ENCODE peak calls at places on chromosomes 5 and 9, in seven cellular contexts. V is adrenal gland, J is HCT116, L is IMR-90, A is stomach, K is ovary, C is HepG2. O is an unnamed sample.
A peak's percentile ranks its signal among the peaks of the same experiment; 100 is the strongest.

GRCh38 chr5:75510417-75510835 is 1.0 kb downstream of the CERT1 start:
- DNase-seq in V (no peak), J (no peak), L (peak; percentile 28), A (peak; percentile 52), K (no peak), C (peak; percentile 6), O (no peak)

GRCh38 chr5:154273028-154273617 is 82.6 kb downstream of the GALNT10 start:
- DNase-seq in V (peak; percentile 28), J (no peak), L (peak; percentile 21), A (no peak), K (peak; percentile 34), C (no peak), O (peak; percentile 58)

GRCh38 chr9:120580591-120580896 is 577 bp upstream of the CDK5RAP2 start:
- DNase-seq in V (no peak), J (no peak), L (no peak), A (no peak), K (no peak), C (no peak), O (no peak)

GRCh38 chr9:27351438-27351837 is 54.5 kb upstream of the EQTN start:
- DNase-seq in V (no peak), J (no peak), L (no peak), A (no peak), K (no peak), C (no peak), O (no peak)

GRCh38 chr5:36948041-36948440 is 71.5 kb downstream of the NIPBL start:
- DNase-seq in V (no peak), J (no peak), L (peak; percentile 43), A (no peak), K (no peak), C (no peak), O (no peak)

GRCh38 chr9:132037470-132037869 is 42.2 kb downstream of the MED27 start:
- DNase-seq in V (no peak), J (no peak), L (no peak), A (no peak), K (no peak), C (no peak), O (no peak)

GRCh38 chr5:5950658-5951057 is 427.7 kb downstream of the MED10 start:
- DNase-seq in V (no peak), J (no peak), L (no peak), A (no peak), K (no peak), C (no peak), O (no peak)

GRCh38 chr9:132411091-132411508 is 1.1 kb downstream of the CFAP77 start:
- DNase-seq in V (no peak), J (peak; percentile 68), L (peak; percentile 7), A (peak; percentile 65), K (peak; percentile 42), C (peak; percentile 54), O (peak; percentile 69)

GRCh38 chr5:166909040-166909439 is 1382.4 kb upstream of the WWC1 start:
- DNase-seq in V (no peak), J (no peak), L (no peak), A (no peak), K (no peak), C (no peak), O (no peak)

GRCh38 chr9:13606576-13606975 is 327.1 kb upstream of the MPDZ start:
- DNase-seq in V (no peak), J (no peak), L (no peak), A (no peak), K (no peak), C (no peak), O (no peak)

GRCh38 chr5:35811108-35811741 is 45.5 kb upstream of the IL7R start:
- DNase-seq in V (no peak), J (no peak), L (peak; percentile 47), A (no peak), K (no peak), C (no peak), O (no peak)

GRCh38 chr9:22617156-22617555 is 170.5 kb downstream of the DMRTA1 start:
- DNase-seq in V (no peak), J (no peak), L (no peak), A (no peak), K (no peak), C (no peak), O (no peak)

GRCh38 chr9:120874861-120875565 is 2.0 kb downstream of the PHF19 start:
- DNase-seq in V (no peak), J (no peak), L (no peak), A (no peak), K (no peak), C (no peak), O (no peak)

GRCh38 chr9:70954607-70955143 is 166.7 kb downstream of the TRPM3 start:
- DNase-seq in V (no peak), J (no peak), L (no peak), A (no peak), K (no peak), C (no peak), O (no peak)

GRCh38 chr5:42767491-42768105 is 11.0 kb downstream of the CCDC152 start:
- DNase-seq in V (no peak), J (no peak), L (peak; percentile 13), A (no peak), K (no peak), C (peak; percentile 19), O (no peak)

GRCh38 chr9:134066546-134066922 is 1.3 kb downstream of the BRD3 start:
- DNase-seq in V (peak; percentile 16), J (no peak), L (peak; percentile 29), A (peak; percentile 25), K (no peak), C (no peak), O (peak; percentile 35)

GRCh38 chr5:32339198-32339597 is 26.5 kb upstream of the MTMR12 start:
- DNase-seq in V (no peak), J (peak; percentile 39), L (peak; percentile 16), A (no peak), K (no peak), C (no peak), O (no peak)

GRCh38 chr9:128689293-128689770 is 310 bp downstream of the SET start:
- DNase-seq in V (peak; percentile 58), J (no peak), L (no peak), A (peak; percentile 57), K (no peak), C (no peak), O (peak; percentile 77)

GRCh38 chr9:124880501-124880900 is 18.6 kb downstream of the ARPC5L start:
- DNase-seq in V (no peak), J (no peak), L (no peak), A (no peak), K (no peak), C (no peak), O (no peak)

GRCh38 chr5:139795074-139796001 is at the start of gene PSD2:
- DNase-seq in V (no peak), J (no peak), L (no peak), A (peak; percentile 39), K (peak; percentile 58), C (no peak), O (peak; percentile 48)

GRCh38 chr9:112861638-112862555 is 28.8 kb downstream of the SLC46A2 start:
- DNase-seq in V (peak; percentile 43), J (no peak), L (peak; percentile 67), A (no peak), K (no peak), C (no peak), O (no peak)

GRCh38 chr9:130770679-130771442 is 64.2 kb upstream of the ABL1 start:
- DNase-seq in V (no peak), J (peak; percentile 43), L (peak; percentile 82), A (no peak), K (no peak), C (peak; percentile 50), O (no peak)

GRCh38 chr5:37043693-37044092 is 167.1 kb downstream of the NIPBL start:
- DNase-seq in V (no peak), J (no peak), L (no peak), A (no peak), K (no peak), C (peak; percentile 3), O (no peak)

GRCh38 chr9:95511232-95511951 is 5.4 kb downstream of the PTCH1 start:
- DNase-seq in V (no peak), J (no peak), L (peak; percentile 70), A (peak; percentile 50), K (peak; percentile 82), C (peak; percentile 48), O (no peak)
- TF ChIP-seq POLR2A in V (no peak), J (no peak), L (no peak), A (no peak), K (no peak), C (no peak), O (no peak)

DNA sequence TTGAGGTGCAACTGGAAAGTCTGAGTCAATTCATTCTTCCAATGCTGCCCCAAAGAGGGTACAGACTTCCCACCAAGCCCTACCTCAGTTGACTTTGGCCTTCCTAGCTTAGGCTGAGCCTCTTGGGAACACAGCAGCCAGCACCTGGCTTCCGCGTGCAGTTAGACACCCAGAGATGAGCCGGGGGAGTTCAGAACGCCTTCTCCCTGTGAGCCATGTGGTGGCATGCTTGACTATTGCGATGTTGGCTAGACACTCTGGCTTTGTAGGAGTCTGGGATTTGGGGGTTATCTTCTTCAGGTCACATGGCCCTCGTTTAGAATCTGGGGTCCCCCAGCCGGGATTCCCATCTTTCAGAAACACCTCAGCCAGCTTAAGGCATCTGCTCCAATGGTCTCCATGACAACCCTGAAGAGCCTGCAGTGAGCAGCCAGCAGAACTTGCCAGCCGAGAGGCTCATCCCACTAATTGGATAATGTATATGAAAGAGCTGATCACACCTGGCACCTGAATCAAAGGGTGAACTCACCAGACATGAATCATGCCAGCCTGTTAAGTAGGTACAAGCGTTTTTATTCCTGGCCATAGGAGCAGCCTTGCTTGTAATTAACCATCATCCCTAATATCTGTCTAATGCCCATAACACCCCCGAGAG is 167.5 kb downstream of the SYK start:
- DNase-seq in V (no peak), J (no peak), L (no peak), A (no peak), K (no peak), C (no peak), O (no peak)
- H3K4me1 ChIP-seq in V (no peaks in the 10 kb centered on the region), J (no peaks in the 10 kb centered on the region), L (peaks cover 8% of the 10 kb centered on the region), A (no peaks in the 10 kb centered on the region), K (no peaks in the 10 kb centered on the region), C (no peaks in the 10 kb centered on the region), O (no peaks in the 10 kb centered on the region)

GRCh38 chr5:131169810-131170539 is 769 bp upstream of the LYRM7 start:
- DNase-seq in V (no peak), J (no peak), L (no peak), A (no peak), K (no peak), C (no peak), O (no peak)

GRCh38 chr5:131164161-131164930 is 710 bp downstream of the HINT1 start:
- DNase-seq in V (peak; percentile 72), J (no peak), L (peak; percentile 84), A (peak; percentile 74), K (peak; percentile 64), C (peak; percentile 46), O (peak; percentile 75)

GRCh38 chr5:131167615-131168014 is 2.6 kb upstream of the HINT1 start:
- DNase-seq in V (no peak), J (no peak), L (no peak), A (no peak), K (no peak), C (no peak), O (no peak)

GRCh38 chr5:131163315-131164119 is 1.5 kb downstream of the HINT1 start:
- DNase-seq in V (no peak), J (no peak), L (peak; percentile 45), A (no peak), K (no peak), C (peak; percentile 75), O (no peak)

GRCh38 chr5:131164931-131165727 is at the start of gene HINT1:
- DNase-seq in V (peak; percentile 89), J (peak; percentile 79), L (peak; percentile 84), A (peak; percentile 96), K (peak; percentile 92), C (peak; percentile 82), O (peak; percentile 96)
- TF ChIP-seq CTCF in V (no peak), J (no peak), L (peak; percentile 23), A (peak; percentile 28), K (peak; percentile 16), C (peak; percentile 76), O (peak; percentile 21)

GRCh38 chr5:112390327-112390726 is 28.8 kb downstream of the EPB41L4A start:
- DNase-seq in V (no peak), J (no peak), L (no peak), A (peak; percentile 58), K (no peak), C (peak; percentile 19), O (no peak)
- TF ChIP-seq POLR2A in V (no peak), J (no peak), L (no peak), A (no peak), K (no peak), C (no peak), O (no peak)